ENCODE peak calls at places on chromosomes 3 and 15, in seven cellular contexts. P is colonic mucosa, J is GM13977, E is GM20000, N is uterus, F is NB4, H is heart left ventricle. L is an unnamed sample.

GRCh38 chr3:69212411-69213160 is 90.2 kb upstream of the LMOD3 start:
- DNase-seq in H (no peak), F (peak), E (peak), J (peak), P (no peak), N (no peak), L (no peak)

GRCh38 chr3:144295619-144296018 is 324.0 kb downstream of the DIPK2A start:
- DNase-seq in H (no peak), J (no peak), P (no peak), F (no peak), E (no peak), N (no peak), L (no peak)

GRCh38 chr3:46113608-46114007 is 86.3 kb upstream of the XCR1 start:
- DNase-seq in P (no peak), H (no peak), E (no peak), F (no peak), N (no peak), J (no peak), L (no peak)

GRCh38 chr3:97698691-97699090 is 65.9 kb upstream of the ARL6 start:
- DNase-seq in H (no peak), P (no peak), J (no peak), E (no peak), F (no peak), N (no peak), L (no peak)

GRCh38 chr3:73697020-73697419 is 72.3 kb upstream of the PDZRN3 start:
- DNase-seq in H (no peak), J (no peak), F (no peak), P (no peak), E (no peak), N (no peak), L (no peak)

GRCh38 chr3:11944052-11944673 is 60.0 kb upstream of the SYN2 start:
- DNase-seq in H (no peak), J (no peak), P (peak), N (no peak), F (peak), E (no peak), L (peak)

GRCh38 chr15:80512729-80513670 is 108.8 kb downstream of the ARNT2 start:
- DNase-seq in F (no peak), H (no peak), E (no peak), N (no peak), J (no peak), P (no peak), L (peak)

GRCh38 chr3:47250309-47251060 is 32.1 kb downstream of the KIF9 start:
- DNase-seq in E (peak), P (peak), H (peak), J (peak), F (peak), N (peak), L (peak)

GRCh38 chr15:39786444-39787056 is 3.9 kb upstream of the FSIP1 start:
- DNase-seq in H (no peak), N (no peak), P (no peak), F (peak), E (peak), J (peak), L (peak)

GRCh38 chr15:90412356-90413194 is 24.5 kb downstream of the IQGAP1 start:
- DNase-seq in H (no peak), J (peak), E (peak), N (no peak), F (peak), P (peak), L (no peak)

GRCh38 chr15:44427756-44428724 is 611 bp downstream of the CTDSPL2 start:
- DNase-seq in P (peak), H (no peak), E (no peak), J (no peak), N (no peak), F (peak), L (peak)

GRCh38 chr3:107752202-107752990 is 229.6 kb downstream of the BBX start:
- DNase-seq in H (no peak), J (no peak), N (no peak), E (no peak), P (peak), F (peak), L (no peak)

GRCh38 chr15:58065011-58065444 is 483 bp downstream of the ALDH1A2 start:
- DNase-seq in E (no peak), J (no peak), H (peak), N (peak), F (no peak), P (peak), L (no peak)

GRCh38 chr15:70708839-70709238 is 54.5 kb downstream of the UACA start:
- DNase-seq in J (no peak), H (no peak), P (no peak), E (no peak), N (no peak), F (no peak), L (no peak)

GRCh38 chr3:24373198-24373959 is 121.3 kb downstream of the THRB start:
- DNase-seq in N (no peak), J (no peak), H (peak), F (no peak), E (no peak), P (peak), L (no peak)

GRCh38 chr15:75456710-75457109 is 5.2 kb upstream of the SIN3A start:
- DNase-seq in F (peak), P (no peak), J (no peak), N (no peak), E (no peak), H (no peak), L (no peak)

GRCh38 chr3:30682434-30683155 is 76.2 kb downstream of the TGFBR2 start:
- DNase-seq in H (no peak), E (no peak), P (no peak), F (peak), N (no peak), J (no peak), L (no peak)

GRCh38 chr3:70943886-70944285 is 631.4 kb upstream of the MDFIC2 start:
- DNase-seq in H (no peak), E (no peak), J (no peak), P (no peak), N (no peak), F (no peak), L (no peak)

GRCh38 chr3:67015702-67016500 is 17.8 kb downstream of the KBTBD8 start:
- DNase-seq in P (no peak), F (no peak), J (no peak), N (no peak), E (no peak), H (no peak), L (no peak)

GRCh38 chr15:81275711-81276417 is 48.1 kb downstream of the STARD5 start:
- DNase-seq in P (no peak), N (no peak), H (no peak), E (no peak), J (no peak), F (no peak), L (no peak)

GRCh38 chr15:57727031-57727430 is 20.5 kb downstream of the POLR2M start:
- DNase-seq in F (no peak), N (no peak), J (no peak), P (no peak), H (no peak), E (no peak), L (no peak)

GRCh38 chr3:72018339-72018984 is 233.5 kb upstream of the PROK2 start:
- DNase-seq in J (no peak), P (no peak), N (no peak), F (peak), H (no peak), E (no peak), L (no peak)

GRCh38 chr15:41806291-41807181 is 21.4 kb upstream of the JMJD7 start:
- DNase-seq in E (no peak), H (peak), F (peak), N (no peak), J (no peak), P (no peak), L (no peak)

GRCh38 chr3:152200476-152201422 is 68.0 kb upstream of the MBNL1 start:
- DNase-seq in F (peak), P (no peak), J (no peak), E (no peak), H (no peak), N (no peak), L (no peak)

GRCh38 chr15:63452552-63453136 is 51.7 kb upstream of the USP3 start:
- DNase-seq in H (no peak), N (no peak), F (no peak), J (no peak), E (no peak), P (no peak), L (no peak)

GRCh38 chr15:75733761-75734651 is 21.4 kb upstream of the CSPG4 start:
- DNase-seq in J (no peak), E (no peak), F (no peak), N (peak), H (no peak), P (no peak), L (no peak)

GRCh38 chr3:193951859-193952258 is 184.1 kb upstream of the HES1 start:
- DNase-seq in F (no peak), J (no peak), P (peak), N (no peak), H (no peak), E (no peak), L (no peak)

GRCh38 chr3:122298239-122298638 is 26.8 kb upstream of the CSTA start:
- DNase-seq in N (no peak), F (peak), J (peak), E (peak), H (no peak), P (no peak), L (no peak)
- TF ChIP-seq CTCF in N (no peak), F (no peak), J (peak), E (no peak), H (no peak), P (no peak), L (no peak)

GRCh38 chr3:63990204-63990603 is 33.1 kb downstream of the PSMD6 start:
- DNase-seq in E (no peak), H (no peak), F (no peak), N (no peak), J (no peak), P (no peak), L (no peak)
- TF ChIP-seq CTCF in E (no peak), H (no peak), F (no peak), N (no peak), J (no peak), P (no peak), L (no peak)

DNA sequence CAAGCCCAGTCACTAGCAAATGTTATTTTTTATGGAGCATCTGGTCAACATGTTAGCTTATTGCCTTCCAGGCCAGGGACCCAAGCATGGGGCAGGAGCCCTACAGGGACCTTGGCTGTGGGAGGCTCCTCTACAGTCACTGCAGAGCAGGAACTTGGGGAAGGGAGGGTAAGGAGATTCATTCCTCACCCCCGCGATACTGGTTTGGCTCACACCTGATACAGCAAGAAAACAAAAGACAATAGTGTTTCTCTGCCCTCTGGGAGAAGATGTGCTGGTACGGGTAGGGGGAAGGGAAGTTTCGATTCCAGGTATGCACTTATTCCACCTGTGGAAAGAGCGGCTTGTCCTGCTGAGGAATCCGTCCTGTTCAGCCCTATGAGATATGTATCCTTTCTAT is 77.6 kb downstream of the SLC12A8 start:
- DNase-seq in N (no peak), P (no peak), F (no peak), J (no peak), H (no peak), E (no peak), L (no peak)
- TF ChIP-seq CTCF in N (no peak), P (no peak), F (no peak), J (no peak), H (no peak), E (no peak), L (no peak)

DNA sequence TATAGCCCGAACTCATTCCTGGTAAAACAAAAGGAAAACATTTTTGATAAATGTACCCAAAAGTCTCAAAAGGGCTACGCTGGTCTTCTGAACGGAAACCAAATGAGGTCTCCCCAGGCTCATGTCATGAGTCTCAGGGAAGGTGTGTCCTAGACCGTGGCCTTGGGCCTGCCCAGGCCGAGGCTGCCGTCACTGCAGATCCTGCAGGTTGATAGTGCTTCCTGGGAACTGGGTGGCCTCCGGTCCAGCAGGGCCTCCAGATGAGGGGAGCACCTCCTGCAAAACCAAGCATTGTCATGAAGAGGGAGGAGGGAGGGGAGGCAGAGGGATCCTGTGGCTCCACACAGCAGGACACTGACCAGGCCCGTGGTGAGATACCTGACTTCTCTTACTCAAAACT is 37.5 kb downstream of the ZXDC start:
- DNase-seq in P (peak), H (no peak), F (no peak), E (no peak), N (no peak), J (no peak), L (peak)
- TF ChIP-seq CTCF in P (no peak), H (no peak), F (no peak), E (no peak), N (no peak), J (no peak), L (no peak)

GRCh38 chr3:121995190-121996137 is 26.6 kb downstream of the ILDR1 start:
- DNase-seq in H (peak), P (peak), J (no peak), N (no peak), E (peak), F (peak), L (peak)

GRCh38 chr3:121988146-121988545 is 33.9 kb downstream of the ILDR1 start:
- DNase-seq in P (no peak), F (no peak), H (no peak), N (no peak), J (no peak), E (no peak), L (no peak)

GRCh38 chr3:121985841-121986240 is 36.2 kb downstream of the ILDR1 start:
- DNase-seq in P (no peak), J (no peak), E (no peak), H (no peak), N (no peak), F (no peak), L (no peak)

GRCh38 chr3:121992601-121993560 is 29.2 kb downstream of the ILDR1 start:
- DNase-seq in E (peak), H (no peak), N (no peak), F (no peak), J (peak), P (no peak), L (no peak)

GRCh38 chr3:121989943-121990342 is 32.1 kb downstream of the ILDR1 start:
- DNase-seq in N (no peak), E (no peak), F (peak), P (no peak), J (no peak), H (no peak), L (no peak)
- TF ChIP-seq CTCF in N (no peak), E (no peak), F (no peak), P (no peak), J (peak), H (no peak), L (no peak)

DNA sequence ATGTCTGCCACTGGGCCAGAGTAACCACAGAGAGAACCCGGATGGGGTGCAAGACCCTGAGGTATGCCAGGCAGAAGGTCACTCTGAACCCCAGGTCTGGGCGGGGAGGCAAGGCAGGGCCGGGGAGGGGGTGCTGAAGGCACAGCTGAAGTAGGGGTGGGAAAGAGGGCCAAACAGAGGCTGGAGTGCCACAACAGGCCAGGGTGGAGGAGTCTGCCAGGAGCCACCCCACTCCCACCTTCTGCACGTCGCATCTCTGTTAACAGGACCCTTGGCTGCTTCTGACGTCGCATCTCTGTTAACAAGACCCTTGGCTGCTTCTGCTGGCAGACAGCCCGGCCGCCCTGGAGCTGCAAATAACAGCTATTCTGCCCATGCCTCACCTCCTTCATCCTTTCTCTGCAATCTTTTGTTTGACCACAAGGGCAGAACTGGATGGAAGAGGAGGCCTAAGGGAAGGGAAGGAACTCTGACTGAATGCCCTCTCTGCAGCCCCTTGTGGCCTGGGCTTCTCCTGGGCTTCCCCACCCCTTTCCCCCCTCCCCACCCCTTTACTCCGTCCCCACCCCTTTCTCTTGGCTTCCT is 20.6 kb upstream of the FBLN2 start:
- DNase-seq in E (no peak), F (peak), J (no peak), P (no peak), N (no peak), H (peak), L (peak)
- TF ChIP-seq CTCF in E (no peak), F (no peak), J (no peak), P (no peak), N (no peak), H (no peak), L (peak)

DNA sequence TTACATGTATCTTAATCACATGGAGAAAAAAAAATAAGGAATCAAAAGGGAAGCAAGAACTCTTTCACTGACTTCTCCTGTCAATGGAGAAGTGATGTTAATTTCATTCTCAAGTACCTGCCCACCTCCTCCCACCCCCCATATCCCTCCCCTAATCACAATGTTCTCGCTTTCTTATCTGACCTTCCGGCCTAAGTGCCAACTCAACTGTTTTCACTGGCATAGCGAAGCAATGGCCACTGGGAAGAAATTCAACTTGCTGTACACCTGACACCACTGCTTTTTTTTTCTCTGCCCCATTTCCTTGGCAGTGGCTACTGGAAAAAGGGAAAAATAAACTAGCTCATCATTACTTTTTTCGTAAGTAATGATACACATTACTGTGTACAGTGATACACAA is 3.8 kb downstream of the SGO1 start:
- DNase-seq in F (no peak), H (no peak), E (no peak), P (no peak), N (no peak), J (no peak), L (no peak)
- TF ChIP-seq CTCF in F (no peak), H (no peak), E (no peak), P (no peak), N (no peak), J (no peak), L (no peak)

GRCh38 chr15:66999601-67000000 is 65.8 kb upstream of the SMAD3 start:
- DNase-seq in J (no peak), H (no peak), P (no peak), E (no peak), F (no peak), N (no peak), L (no peak)
- TF ChIP-seq CTCF in J (no peak), H (no peak), P (no peak), E (no peak), F (no peak), N (no peak), L (no peak)